ENCODE peak calls at places on chromosome 11, in eight cellular contexts. One of them, this sample, is unnamed.

GRCh38 chr11:33063326-33063775 is 24.0 kb downstream of the TCP11L1 start:
- DNase-seq in NB4: peak
- DNase-seq in heart right ventricle: no peak
- DNase-seq in AG20443: peak
- DNase-seq in tibial nerve: no peak
- DNase-seq in activated CD4-positive, alpha-beta T cell treated with anti-CD3 and anti-CD28 coated beads for 36 hours: no peak
- DNase-seq in stimulated activated CD4-positive, alpha-beta T cell treated with anti-CD3 and anti-CD28 coated beads, Interleukin-12 subunit alpha, Interleukin-12 subunit beta, amount 100 ng/mL, for 4 hours: no peak
- DNase-seq in HAP-1: no peak
- DNase-seq in this sample: no peak

GRCh38 chr11:130146797-130147196 is 12.8 kb upstream of the ST14 start:
- DNase-seq in NB4: peak
- DNase-seq in heart right ventricle: no peak
- DNase-seq in AG20443: no peak
- DNase-seq in tibial nerve: peak
- DNase-seq in activated CD4-positive, alpha-beta T cell treated with anti-CD3 and anti-CD28 coated beads for 36 hours: no peak
- DNase-seq in stimulated activated CD4-positive, alpha-beta T cell treated with anti-CD3 and anti-CD28 coated beads, Interleukin-12 subunit alpha, Interleukin-12 subunit beta, amount 100 ng/mL, for 4 hours: no peak
- DNase-seq in HAP-1: no peak
- DNase-seq in this sample: no peak

GRCh38 chr11:64745523-64746328 is 1.8 kb upstream of the RASGRP2 start:
- DNase-seq in NB4: peak
- DNase-seq in heart right ventricle: peak
- DNase-seq in AG20443: peak
- DNase-seq in tibial nerve: peak
- DNase-seq in activated CD4-positive, alpha-beta T cell treated with anti-CD3 and anti-CD28 coated beads for 36 hours: peak
- DNase-seq in stimulated activated CD4-positive, alpha-beta T cell treated with anti-CD3 and anti-CD28 coated beads, Interleukin-12 subunit alpha, Interleukin-12 subunit beta, amount 100 ng/mL, for 4 hours: peak
- DNase-seq in HAP-1: peak
- DNase-seq in this sample: no peak

GRCh38 chr11:57514538-57515331 is 767 bp downstream of the SLC43A1 start:
- DNase-seq in NB4: peak
- DNase-seq in heart right ventricle: peak
- DNase-seq in AG20443: peak
- DNase-seq in tibial nerve: peak
- DNase-seq in activated CD4-positive, alpha-beta T cell treated with anti-CD3 and anti-CD28 coated beads for 36 hours: peak
- DNase-seq in stimulated activated CD4-positive, alpha-beta T cell treated with anti-CD3 and anti-CD28 coated beads, Interleukin-12 subunit alpha, Interleukin-12 subunit beta, amount 100 ng/mL, for 4 hours: peak
- DNase-seq in HAP-1: peak
- DNase-seq in this sample: no peak

GRCh38 chr11:76885390-76886097 is 24.8 kb downstream of the ACER3 start:
- DNase-seq in NB4: peak
- DNase-seq in heart right ventricle: no peak
- DNase-seq in AG20443: no peak
- DNase-seq in tibial nerve: no peak
- DNase-seq in activated CD4-positive, alpha-beta T cell treated with anti-CD3 and anti-CD28 coated beads for 36 hours: peak
- DNase-seq in stimulated activated CD4-positive, alpha-beta T cell treated with anti-CD3 and anti-CD28 coated beads, Interleukin-12 subunit alpha, Interleukin-12 subunit beta, amount 100 ng/mL, for 4 hours: no peak
- DNase-seq in HAP-1: no peak
- DNase-seq in this sample: no peak

GRCh38 chr11:131816046-131816445 is 445.6 kb downstream of the NTM start:
- DNase-seq in NB4: no peak
- DNase-seq in heart right ventricle: no peak
- DNase-seq in AG20443: peak
- DNase-seq in tibial nerve: no peak
- DNase-seq in activated CD4-positive, alpha-beta T cell treated with anti-CD3 and anti-CD28 coated beads for 36 hours: no peak
- DNase-seq in stimulated activated CD4-positive, alpha-beta T cell treated with anti-CD3 and anti-CD28 coated beads, Interleukin-12 subunit alpha, Interleukin-12 subunit beta, amount 100 ng/mL, for 4 hours: no peak
- DNase-seq in HAP-1: no peak
- DNase-seq in this sample: no peak

GRCh38 chr11:76978818-76979217 is 55.4 kb upstream of the B3GNT6 start:
- DNase-seq in NB4: no peak
- DNase-seq in heart right ventricle: peak
- DNase-seq in AG20443: no peak
- DNase-seq in tibial nerve: no peak
- DNase-seq in activated CD4-positive, alpha-beta T cell treated with anti-CD3 and anti-CD28 coated beads for 36 hours: no peak
- DNase-seq in stimulated activated CD4-positive, alpha-beta T cell treated with anti-CD3 and anti-CD28 coated beads, Interleukin-12 subunit alpha, Interleukin-12 subunit beta, amount 100 ng/mL, for 4 hours: no peak
- DNase-seq in HAP-1: no peak
- DNase-seq in this sample: no peak

GRCh38 chr11:103959279-103959930 is 77.0 kb upstream of the DDI1 start:
- DNase-seq in NB4: no peak
- DNase-seq in heart right ventricle: no peak
- DNase-seq in AG20443: peak
- DNase-seq in tibial nerve: no peak
- DNase-seq in activated CD4-positive, alpha-beta T cell treated with anti-CD3 and anti-CD28 coated beads for 36 hours: no peak
- DNase-seq in stimulated activated CD4-positive, alpha-beta T cell treated with anti-CD3 and anti-CD28 coated beads, Interleukin-12 subunit alpha, Interleukin-12 subunit beta, amount 100 ng/mL, for 4 hours: no peak
- DNase-seq in HAP-1: no peak
- DNase-seq in this sample: no peak

GRCh38 chr11:108958446-108959123 is 293.7 kb downstream of the DDX10 start:
- DNase-seq in NB4: peak
- DNase-seq in heart right ventricle: no peak
- DNase-seq in AG20443: peak
- DNase-seq in tibial nerve: no peak
- DNase-seq in activated CD4-positive, alpha-beta T cell treated with anti-CD3 and anti-CD28 coated beads for 36 hours: peak
- DNase-seq in stimulated activated CD4-positive, alpha-beta T cell treated with anti-CD3 and anti-CD28 coated beads, Interleukin-12 subunit alpha, Interleukin-12 subunit beta, amount 100 ng/mL, for 4 hours: no peak
- DNase-seq in HAP-1: no peak
- DNase-seq in this sample: no peak

GRCh38 chr11:103649401-103649895 is 387.0 kb upstream of the DDI1 start:
- DNase-seq in NB4: no peak
- DNase-seq in heart right ventricle: no peak
- DNase-seq in AG20443: no peak
- DNase-seq in tibial nerve: no peak
- DNase-seq in activated CD4-positive, alpha-beta T cell treated with anti-CD3 and anti-CD28 coated beads for 36 hours: no peak
- DNase-seq in stimulated activated CD4-positive, alpha-beta T cell treated with anti-CD3 and anti-CD28 coated beads, Interleukin-12 subunit alpha, Interleukin-12 subunit beta, amount 100 ng/mL, for 4 hours: no peak
- DNase-seq in HAP-1: no peak
- DNase-seq in this sample: no peak

GRCh38 chr11:118142081-118142480 is 10.5 kb downstream of the SCN4B start:
- DNase-seq in NB4: peak
- DNase-seq in heart right ventricle: no peak
- DNase-seq in AG20443: no peak
- DNase-seq in tibial nerve: no peak
- DNase-seq in activated CD4-positive, alpha-beta T cell treated with anti-CD3 and anti-CD28 coated beads for 36 hours: no peak
- DNase-seq in stimulated activated CD4-positive, alpha-beta T cell treated with anti-CD3 and anti-CD28 coated beads, Interleukin-12 subunit alpha, Interleukin-12 subunit beta, amount 100 ng/mL, for 4 hours: no peak
- DNase-seq in HAP-1: no peak
- DNase-seq in this sample: no peak

GRCh38 chr11:78208257-78209165 is 19.8 kb downstream of the USP35 start:
- DNase-seq in NB4: no peak
- DNase-seq in heart right ventricle: no peak
- DNase-seq in AG20443: peak
- DNase-seq in tibial nerve: no peak
- DNase-seq in activated CD4-positive, alpha-beta T cell treated with anti-CD3 and anti-CD28 coated beads for 36 hours: no peak
- DNase-seq in stimulated activated CD4-positive, alpha-beta T cell treated with anti-CD3 and anti-CD28 coated beads, Interleukin-12 subunit alpha, Interleukin-12 subunit beta, amount 100 ng/mL, for 4 hours: no peak
- DNase-seq in HAP-1: no peak
- DNase-seq in this sample: no peak

GRCh38 chr11:75201771-75202170 is 38.8 kb upstream of the TPBGL start:
- DNase-seq in NB4: no peak
- DNase-seq in heart right ventricle: no peak
- DNase-seq in AG20443: no peak
- DNase-seq in tibial nerve: no peak
- DNase-seq in activated CD4-positive, alpha-beta T cell treated with anti-CD3 and anti-CD28 coated beads for 36 hours: no peak
- DNase-seq in stimulated activated CD4-positive, alpha-beta T cell treated with anti-CD3 and anti-CD28 coated beads, Interleukin-12 subunit alpha, Interleukin-12 subunit beta, amount 100 ng/mL, for 4 hours: no peak
- DNase-seq in HAP-1: peak
- DNase-seq in this sample: no peak

This sample was measured in 8988T.